ENCODE peak calls at places on chromosomes 12 and 14, in five cellular contexts. W is tibial nerve, F is pancreas, J is HCT116, U is mammary epithelial cell. B is an unnamed sample.

GRCh38 chr14:52862652-52863338 is 71.4 kb upstream of the GNPNAT1 start:
- DNase-seq in W (no peak), J (no peak), U (peak), F (no peak), B (no peak)

GRCh38 chr12:2540535-2540941 is 254.2 kb upstream of the FKBP4 start:
- DNase-seq in J (no peak), W (no peak), F (no peak), U (no peak), B (no peak)

GRCh38 chr14:34180428-34180827 is 229.6 kb upstream of the EGLN3 start:
- DNase-seq in W (no peak), J (no peak), F (no peak), U (no peak), B (no peak)

GRCh38 chr14:55430024-55430690 is 10.3 kb downstream of the TBPL2 start:
- DNase-seq in U (peak), J (peak), W (no peak), F (peak), B (peak)

GRCh38 chr14:89607453-89607852 is 190.4 kb upstream of the FOXN3 start:
- DNase-seq in W (no peak), U (no peak), F (no peak), J (no peak), B (no peak)

GRCh38 chr14:22536853-22537338 is 52.1 kb downstream of the DAD1 start:
- DNase-seq in J (peak), W (no peak), U (peak), F (peak), B (peak)

GRCh38 chr12:101051901-101052550 is 158.0 kb downstream of the SLC5A8 start:
- DNase-seq in J (peak), W (no peak), F (peak), U (peak), B (no peak)

GRCh38 chr12:92208613-92209121 is 63.0 kb upstream of the BTG1 start:
- DNase-seq in W (no peak), F (no peak), J (no peak), U (peak), B (peak)

GRCh38 chr12:122966743-122967058 is 438 bp upstream of the ABCB9 start:
- DNase-seq in F (no peak), W (no peak), J (no peak), U (no peak), B (no peak)
- H3K27ac ChIP-seq in F (peak), W (peak), J (no peak), U (no peak), B (no peak)

GRCh38 chr14:72974661-72975060 is 48.4 kb downstream of the DCAF4 start:
- DNase-seq in W (no peak), U (no peak), J (no peak), F (no peak), B (no peak)

GRCh38 chr14:72965249-72965648 is 39.0 kb downstream of the DCAF4 start:
- DNase-seq in W (no peak), J (no peak), F (no peak), U (peak), B (peak)

GRCh38 chr14:72970824-72971434 is 44.7 kb downstream of the DCAF4 start:
- DNase-seq in W (no peak), J (no peak), F (no peak), U (no peak), B (no peak)

GRCh38 chr14:72966038-72966437 is 39.8 kb downstream of the DCAF4 start:
- DNase-seq in J (no peak), U (no peak), F (no peak), W (no peak), B (no peak)

DNA sequence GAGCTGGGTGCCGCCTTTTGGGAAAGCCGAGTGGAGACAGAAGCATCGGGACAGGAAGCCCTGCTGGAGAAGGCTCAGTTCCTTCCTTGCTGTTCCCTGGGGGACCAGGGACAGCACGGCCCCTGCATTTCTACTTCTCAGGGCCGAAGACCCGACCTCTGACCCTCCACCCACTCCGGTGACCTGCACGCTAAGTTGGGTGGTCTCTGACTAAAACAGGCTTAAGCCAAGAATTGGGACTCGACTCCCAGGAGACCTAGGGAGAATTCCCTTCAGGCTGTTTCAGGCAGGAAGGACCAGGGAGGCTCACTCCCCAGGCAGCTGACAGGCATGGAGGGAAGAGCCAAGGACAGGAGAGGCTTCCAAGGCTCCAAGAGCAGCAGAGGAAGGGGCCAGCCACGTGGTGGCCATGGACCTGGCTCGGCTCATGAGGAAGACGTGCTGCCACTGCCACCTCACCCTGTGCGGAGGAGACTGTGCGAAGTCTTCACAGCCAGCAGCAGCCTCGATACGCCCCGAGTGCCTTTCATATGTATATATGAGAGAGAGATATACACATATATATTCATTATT is 43.9 kb downstream of the DCAF4 start:
- DNase-seq in F (no peak), J (no peak), W (no peak), U (no peak), B (no peak)
- H3K27ac ChIP-seq in F (no peak), J (no peak), W (no peak), U (no peak), B (no peak)

DNA sequence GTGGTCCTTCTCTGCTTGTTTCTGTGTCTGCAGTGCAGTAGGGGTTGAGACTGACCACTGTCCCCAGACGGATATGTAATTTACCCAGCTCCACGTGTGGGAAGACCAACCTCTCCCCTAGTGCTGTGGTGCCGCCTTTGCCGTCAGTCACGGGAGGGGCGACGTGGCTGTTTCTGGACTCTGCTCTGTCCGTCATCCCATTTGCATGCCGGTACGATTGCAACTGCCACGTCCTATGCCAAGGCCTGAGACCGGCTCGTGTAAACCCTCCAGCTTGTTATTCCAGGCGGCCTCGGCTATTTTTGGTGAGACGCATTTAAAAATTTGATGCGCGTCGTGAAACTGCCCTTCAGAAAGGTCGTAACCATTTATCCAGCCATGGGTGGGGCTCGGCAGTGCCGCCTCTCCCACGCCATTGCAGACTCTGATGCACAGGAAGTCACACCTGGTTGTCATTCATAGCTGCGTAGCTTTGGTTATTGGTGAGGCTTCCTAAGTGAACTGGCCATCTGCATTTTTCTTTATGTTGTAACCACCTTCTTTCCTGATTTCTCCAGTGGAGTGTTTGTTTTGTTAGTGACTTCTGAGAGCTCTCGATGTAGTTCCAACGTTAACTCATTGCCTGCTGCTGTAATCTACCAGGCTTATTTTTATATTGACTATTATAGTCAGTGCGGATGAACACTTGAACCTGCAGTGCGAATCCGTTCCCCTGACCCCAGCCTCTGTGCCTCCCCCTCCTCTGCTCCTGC is 75.1 kb downstream of the ADGRD1 start:
- DNase-seq in J (no peak), W (no peak), U (no peak), F (no peak), B (no peak)
- H3K27ac ChIP-seq in J (no peak), W (peak), U (no peak), F (no peak), B (no peak)

DNA sequence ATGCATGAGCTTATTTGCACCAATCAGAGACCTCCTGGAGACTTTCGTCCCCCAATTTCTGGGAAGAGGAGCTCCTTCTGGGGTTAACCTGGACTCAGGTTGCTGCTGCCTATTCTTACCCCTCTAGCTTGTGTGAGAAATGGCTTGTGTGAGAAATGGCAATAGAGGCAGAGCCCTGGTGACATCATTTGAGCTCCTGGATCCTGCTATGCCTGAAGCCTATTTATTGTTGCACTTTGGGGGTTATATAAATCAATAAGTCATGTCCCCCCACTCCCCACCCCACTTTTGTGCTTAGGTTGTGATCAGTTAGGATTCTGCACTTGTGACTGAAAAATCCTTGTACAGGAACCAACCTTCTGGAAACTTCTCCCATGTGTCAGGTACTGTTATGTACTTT is 167.2 kb downstream of the ADCK1 start:
- DNase-seq in J (no peak), W (no peak), U (no peak), F (no peak), B (no peak)
- H3K27ac ChIP-seq in J (no peak), W (no peak), U (no peak), F (no peak), B (no peak)

DNA sequence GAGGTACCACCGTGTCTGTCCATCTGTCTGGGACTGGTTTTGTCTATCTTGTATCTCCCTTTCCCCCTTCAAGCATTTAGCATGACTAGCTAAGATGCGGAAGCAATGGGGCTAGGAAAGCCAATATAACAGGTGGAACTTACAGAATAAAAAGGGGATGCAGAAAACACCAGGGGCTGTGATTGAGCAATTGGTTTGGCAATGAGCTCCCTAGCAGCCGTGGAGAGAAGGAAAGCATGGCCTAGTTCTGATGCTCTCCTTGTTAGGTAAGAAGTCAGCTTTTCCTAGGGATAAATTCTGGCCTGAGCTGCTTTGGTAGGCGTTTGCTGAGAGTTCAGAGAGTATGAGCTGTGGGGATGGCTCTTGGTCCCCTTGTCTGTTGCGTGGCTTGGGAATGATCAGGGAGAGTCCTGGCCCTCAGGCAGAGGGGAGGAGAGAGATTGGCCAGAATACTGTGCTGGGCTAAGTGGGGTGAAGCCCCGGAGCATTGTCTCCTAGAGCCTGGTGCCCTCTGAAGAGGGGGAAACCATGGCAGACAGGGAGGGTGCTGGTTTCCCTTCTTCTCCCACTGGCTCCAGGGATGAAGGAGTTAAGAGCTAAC is 7.1 kb downstream of the SETD1B start:
- DNase-seq in J (no peak), W (no peak), U (no peak), F (no peak), B (no peak)
- H3K27ac ChIP-seq in J (peak), W (peak), U (no peak), F (no peak), B (no peak)

DNA sequence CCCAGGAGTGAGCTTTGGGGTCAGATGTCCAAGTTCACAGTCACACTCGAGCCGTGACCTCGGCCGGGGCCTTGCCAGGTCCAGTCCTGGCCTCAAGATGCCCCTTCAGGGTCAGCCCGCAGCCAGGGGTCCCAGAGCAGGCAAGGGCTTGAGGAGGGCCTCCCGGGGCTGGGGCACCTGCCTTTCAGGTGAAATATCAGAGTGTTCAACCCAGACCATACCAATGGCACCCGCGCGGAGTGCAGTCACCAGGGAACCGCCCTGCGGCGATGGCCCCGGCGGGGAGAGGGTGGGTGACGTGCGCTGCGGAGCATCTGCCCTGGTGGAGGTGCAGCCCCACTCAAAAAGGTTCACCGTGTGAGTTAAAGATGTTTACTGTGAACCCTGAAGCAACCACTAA is 16.9 kb downstream of the LRCOL1 start:
- DNase-seq in W (no peak), U (no peak), J (no peak), F (no peak), B (no peak)
- H3K27ac ChIP-seq in W (no peak), U (no peak), J (peak), F (peak), B (no peak)

DNA sequence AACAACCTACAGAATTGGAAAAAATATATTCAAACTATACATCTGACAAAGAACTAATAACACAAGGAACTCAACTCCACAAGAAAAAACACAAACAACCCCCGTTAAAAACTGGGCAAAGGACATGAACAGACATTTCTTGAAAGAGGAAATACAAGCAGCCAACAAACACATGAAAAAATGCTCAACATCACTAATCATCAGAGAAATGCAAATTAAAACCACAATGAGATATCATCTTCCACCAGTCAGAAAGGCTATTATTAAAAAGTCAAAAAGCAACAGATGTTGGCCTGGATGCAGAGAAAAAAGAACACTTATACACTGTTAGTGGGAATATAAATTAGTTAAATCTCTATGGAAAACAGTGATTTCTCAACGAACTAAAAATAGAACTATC is 82.6 kb upstream of the CCDC91 start:
- DNase-seq in F (no peak), U (peak), J (no peak), W (no peak), B (no peak)
- H3K27ac ChIP-seq in F (no peak), U (no peak), J (no peak), W (no peak), B (no peak)

GRCh38 chr12:16523570-16524331 is 82.2 kb downstream of the LMO3 start:
- DNase-seq in U (peak), J (no peak), W (no peak), F (no peak), B (no peak)
- H3K27ac ChIP-seq in U (peak), J (no peak), W (no peak), F (peak), B (peak)

B was measured in PC-9.